ENCODE peak calls at places on chromosome 16, in eight cellular contexts. H is heart left ventricle, R is stomach, P is breast epithelium, I is uterus, X is body of pancreas, S is prostate gland, U is ovary. F is an unnamed sample.

GRCh38 chr16:64351116-64351515 is 770.7 kb downstream of the CDH11 start:
- DNase-seq in S (no peak), X (no peak), I (no peak), U (no peak), P (no peak), H (no peak), R (no peak), F (no peak)

GRCh38 chr16:30567160-30567990 is 4.1 kb downstream of the ZNF688 start:
- DNase-seq in U (no peak), H (no peak), X (peak; percentile 35), I (no peak), R (no peak), P (no peak), S (no peak), F (no peak)

GRCh38 chr16:65376601-65377000 is 254.7 kb upstream of the CDH11 start:
- DNase-seq in H (no peak), U (no peak), R (no peak), S (no peak), I (no peak), X (no peak), P (no peak), F (no peak)

GRCh38 chr16:31128711-31129567 is 6.6 kb downstream of the PRSS8 start:
- DNase-seq in X (peak; percentile 87), P (no peak), R (peak; percentile 82), I (no peak), U (no peak), H (peak; percentile 60), S (no peak), F (no peak)

GRCh38 chr16:84486551-84487235 is 17.8 kb downstream of the MEAK7 start:
- DNase-seq in U (no peak), P (peak; percentile 24), S (no peak), R (peak; percentile 19), I (no peak), H (no peak), X (no peak), F (no peak)

GRCh38 chr16:57736419-57737281 is 1.1 kb downstream of the KATNB1 start:
- DNase-seq in H (no peak), P (no peak), I (no peak), X (peak; percentile 54), U (peak; percentile 41), S (no peak), R (peak; percentile 46), F (peak; percentile 74)

GRCh38 chr16:490768-491167 is 36.7 kb upstream of the CAPN15 start:
- DNase-seq in U (no peak), I (no peak), H (no peak), X (no peak), R (no peak), P (no peak), S (no peak), F (no peak)

GRCh38 chr16:35452471-35452870 is 1993.1 kb downstream of the TP53TG3F start:
- DNase-seq in X (no peak), S (no peak), U (no peak), I (no peak), R (no peak), H (no peak), P (no peak), F (no peak)

GRCh38 chr16:86120982-86121242 is 221.9 kb downstream of the IRF8 start:
- DNase-seq in X (no peak), I (no peak), U (no peak), R (no peak), H (no peak), P (no peak), S (no peak), F (no peak)

GRCh38 chr16:83926726-83927397 is 26.2 kb upstream of the OSGIN1 start:
- DNase-seq in H (peak; percentile 70), P (peak; percentile 90), I (peak; percentile 76), S (peak; percentile 80), X (peak; percentile 81), U (peak; percentile 80), R (peak; percentile 85), F (peak; percentile 86)

GRCh38 chr16:58842156-58842555 is 108.0 kb upstream of the GOT2 start:
- DNase-seq in U (no peak), R (no peak), I (no peak), S (no peak), H (no peak), X (no peak), P (no peak), F (no peak)

GRCh38 chr16:85312642-85313540 is 200.6 kb upstream of the CIBAR2 start:
- DNase-seq in H (no peak), P (no peak), S (no peak), X (no peak), R (no peak), U (no peak), I (no peak), F (peak; percentile 92)

GRCh38 chr16:85382717-85383118 is 230.4 kb upstream of the GSE1 start:
- DNase-seq in S (no peak), X (no peak), I (no peak), P (no peak), H (no peak), U (no peak), R (no peak), F (no peak)

GRCh38 chr16:69412287-69412686 is 12.1 kb upstream of the CYB5B start:
- DNase-seq in P (no peak), S (no peak), R (no peak), X (no peak), I (no peak), U (no peak), H (no peak), F (no peak)

GRCh38 chr16:12213180-12213579 is 236.6 kb downstream of the SNX29 start:
- DNase-seq in R (no peak), U (no peak), X (no peak), I (no peak), H (no peak), S (no peak), P (no peak), F (no peak)

GRCh38 chr16:27679899-27680298 is 130.0 kb downstream of the KATNIP start:
- DNase-seq in H (no peak), P (no peak), R (no peak), X (no peak), I (no peak), S (no peak), U (no peak), F (no peak)

GRCh38 chr16:84817613-84818012 is 2.2 kb upstream of the CRISPLD2 start:
- DNase-seq in X (no peak), S (no peak), U (no peak), P (no peak), R (no peak), I (no peak), H (no peak), F (no peak)

GRCh38 chr16:17211797-17212196 is 259.0 kb downstream of the XYLT1 start:
- DNase-seq in P (no peak), R (no peak), H (no peak), S (no peak), X (no peak), U (no peak), I (no peak), F (no peak)

GRCh38 chr16:71894229-71894920 is 956 bp upstream of the IST1 start:
- DNase-seq in P (peak; percentile 57), X (peak; percentile 64), H (peak; percentile 43), R (peak; percentile 56), I (peak; percentile 44), S (peak; percentile 51), U (peak; percentile 48), F (peak; percentile 43)

GRCh38 chr16:46920402-46921068 is 36.4 kb downstream of the GPT2 start:
- DNase-seq in H (no peak), S (peak; percentile 83), P (peak; percentile 73), X (peak; percentile 93), R (peak; percentile 95), U (no peak), I (no peak), F (peak; percentile 83)

GRCh38 chr16:354286-354881 is 1.9 kb upstream of the AXIN1 start:
- DNase-seq in H (no peak), X (no peak), S (peak; percentile 54), P (no peak), R (no peak), I (no peak), U (peak; percentile 64), F (no peak)

GRCh38 chr16:82124651-82125050 is 45.4 kb downstream of the MPHOSPH6 start:
- DNase-seq in P (no peak), X (no peak), S (no peak), U (no peak), H (no peak), I (no peak), R (no peak), F (no peak)

GRCh38 chr16:30697264-30698138 is 1.5 kb upstream of the SRCAP start:
- DNase-seq in H (no peak), I (no peak), U (no peak), P (no peak), R (no peak), X (no peak), S (peak; percentile 99), F (no peak)

GRCh38 chr16:85679870-85680269 is 8.9 kb downstream of the GINS2 start:
- DNase-seq in H (no peak), P (no peak), I (no peak), X (no peak), U (no peak), S (no peak), R (no peak), F (peak; percentile 68)

GRCh38 chr16:74560912-74561311 is 46.0 kb downstream of the GLG1 start:
- DNase-seq in P (no peak), H (peak; percentile 52), R (no peak), I (no peak), U (no peak), S (no peak), X (no peak), F (no peak)

GRCh38 chr16:9095171-9095570 is 3.7 kb downstream of the HAPSTR1 start:
- DNase-seq in H (no peak), S (no peak), R (no peak), X (no peak), U (no peak), I (no peak), P (no peak), F (no peak)
- TF ChIP-seq POLR2A in H (no peak), S (no peak), R (no peak), X (no peak), U (no peak), I (no peak), P (no peak), F (no peak)

DNA sequence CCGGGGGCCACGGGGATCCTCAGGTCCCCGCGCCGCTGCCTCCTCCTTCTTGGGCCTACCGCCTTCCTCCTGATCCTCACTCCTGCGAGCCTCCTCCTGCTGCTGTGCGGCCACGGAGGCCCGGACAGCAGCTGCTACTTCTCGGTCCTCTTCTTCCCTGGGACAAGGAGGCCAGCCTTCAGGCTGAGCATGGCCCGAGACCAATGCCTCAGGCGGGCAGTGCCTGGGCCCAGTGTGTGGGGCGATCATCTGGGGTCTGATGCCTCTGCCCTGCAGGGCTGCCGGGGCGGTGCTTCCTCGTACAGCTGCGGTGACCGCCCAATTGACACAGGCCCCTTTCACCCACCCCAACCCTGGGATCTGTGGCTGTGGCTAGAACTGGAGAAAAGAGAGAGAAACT is 8.6 kb downstream of the ZNF598 start:
- DNase-seq in P (no peak), S (no peak), X (no peak), I (no peak), U (no peak), H (no peak), R (no peak), F (no peak)
- H3K36me3 ChIP-seq in P (peaks cover 12% of the 10 kb centered on the region), S (peaks cover 32% of the 10 kb centered on the region), X (peaks cover 33% of the 10 kb centered on the region), I (no peaks in the 10 kb centered on the region), U (no peaks in the 10 kb centered on the region), H (peaks cover 65% of the 10 kb centered on the region), R (peaks cover 73% of the 10 kb centered on the region), F (peaks cover 54% of the 10 kb centered on the region)

GRCh38 chr16:88636488-88637265 is 1.7 kb upstream of the IL17C start:
- DNase-seq in U (no peak), X (no peak), H (no peak), I (no peak), P (no peak), R (no peak), S (no peak), F (no peak)
- TF ChIP-seq POLR2A in U (no peak), X (no peak), H (no peak), I (no peak), P (no peak), R (no peak), S (no peak), F (no peak)

GRCh38 chr16:70427786-70428177 is 11.1 kb downstream of the ST3GAL2 start:
- DNase-seq in U (no peak), H (no peak), P (no peak), I (no peak), X (no peak), R (no peak), S (no peak), F (no peak)
- H3K36me3 ChIP-seq in U (no peaks in the 10 kb centered on the region), H (peaks cover 9% of the 10 kb centered on the region), P (no peaks in the 10 kb centered on the region), I (no peaks in the 10 kb centered on the region), X (no peaks in the 10 kb centered on the region), R (no peaks in the 10 kb centered on the region), S (no peaks in the 10 kb centered on the region), F (no peaks in the 10 kb centered on the region)